ENCODE peak calls at places on chromosome 6, in six cellular contexts. K is breast epithelium, B is GM23338, O is Panc1, R is endothelial cell of umbilical vein, C is SK-N-SH. E is an unnamed sample.
A peak's percentile ranks its signal among the peaks of the same experiment; 100 is the strongest.

GRCh38 chr6:157229733-157230132 is 93.6 kb downstream of the TMEM242 start:
- DNase-seq in K (peak; percentile 25), B (peak; percentile 46), O (no peak), R (no peak), C (no peak), E (no peak)

GRCh38 chr6:41768545-41769308 is 11.0 kb downstream of the FRS3 start:
- DNase-seq in K (no peak), B (no peak), O (no peak), R (no peak), C (peak; percentile 41), E (no peak)

GRCh38 chr6:12419626-12420272 is 129.6 kb downstream of the EDN1 start:
- DNase-seq in K (no peak), B (no peak), O (no peak), R (no peak), C (no peak), E (no peak)

GRCh38 chr6:144582939-144583613 is 297.9 kb downstream of the UTRN start:
- DNase-seq in K (no peak), B (peak; percentile 36), O (no peak), R (no peak), C (peak; percentile 32), E (no peak)

GRCh38 chr6:110357696-110358535 is at the start of gene METTL24:
- DNase-seq in K (no peak), B (peak; percentile 70), O (no peak), R (no peak), C (peak; percentile 85), E (no peak)

GRCh38 chr6:167827588-167828324 is 1.0 kb downstream of the AFDN start:
- DNase-seq in K (no peak), B (peak; percentile 74), O (no peak), R (peak; percentile 67), C (peak; percentile 74), E (no peak)

GRCh38 chr6:41546866-41547798 is 951 bp downstream of the FOXP4 start:
- DNase-seq in K (no peak), B (peak; percentile 76), O (no peak), R (peak; percentile 31), C (peak; percentile 80), E (no peak)

GRCh38 chr6:35318200-35318844 is 20.7 kb downstream of the DEF6 start:
- DNase-seq in K (no peak), B (peak; percentile 95), O (no peak), R (peak; percentile 85), C (peak; percentile 99), E (peak; percentile 94)

GRCh38 chr6:160974304-160974771 is 17.2 kb upstream of the MAP3K4 start:
- DNase-seq in K (no peak), B (no peak), O (no peak), R (no peak), C (no peak), E (no peak)

GRCh38 chr6:155604991-155605390 is 149.4 kb upstream of the NOX3 start:
- DNase-seq in K (no peak), B (no peak), O (no peak), R (no peak), C (no peak), E (no peak)

GRCh38 chr6:163346529-163346961 is 68.0 kb upstream of the QKI start:
- DNase-seq in K (no peak), B (no peak), O (no peak), R (no peak), C (peak; percentile 52), E (no peak)

GRCh38 chr6:303263-303662 is 11.0 kb downstream of the DUSP22 start:
- DNase-seq in K (no peak), B (no peak), O (no peak), R (no peak), C (no peak), E (no peak)

GRCh38 chr6:18328549-18328922 is 58.6 kb upstream of the RNF144B start:
- DNase-seq in K (no peak), B (no peak), O (no peak), R (no peak), C (no peak), E (no peak)
- TF ChIP-seq POLR2AphosphoS5 in K (no peak), B (no peak), O (no peak), R (no peak), C (no peak), E (no peak)

GRCh38 chr6:113570176-113570575 is 287.0 kb upstream of the MARCKS start:
- DNase-seq in K (no peak), B (no peak), O (no peak), R (no peak), C (no peak), E (no peak)

GRCh38 chr6:113576310-113576709 is 280.8 kb upstream of the MARCKS start:
- DNase-seq in K (no peak), B (no peak), O (no peak), R (no peak), C (no peak), E (no peak)

GRCh38 chr6:113565306-113565705 is 291.8 kb upstream of the MARCKS start:
- DNase-seq in K (no peak), B (no peak), O (no peak), R (no peak), C (no peak), E (no peak)

GRCh38 chr6:113574147-113574546 is 283.0 kb upstream of the MARCKS start:
- DNase-seq in K (no peak), B (no peak), O (no peak), R (peak; percentile 43), C (no peak), E (no peak)

DNA sequence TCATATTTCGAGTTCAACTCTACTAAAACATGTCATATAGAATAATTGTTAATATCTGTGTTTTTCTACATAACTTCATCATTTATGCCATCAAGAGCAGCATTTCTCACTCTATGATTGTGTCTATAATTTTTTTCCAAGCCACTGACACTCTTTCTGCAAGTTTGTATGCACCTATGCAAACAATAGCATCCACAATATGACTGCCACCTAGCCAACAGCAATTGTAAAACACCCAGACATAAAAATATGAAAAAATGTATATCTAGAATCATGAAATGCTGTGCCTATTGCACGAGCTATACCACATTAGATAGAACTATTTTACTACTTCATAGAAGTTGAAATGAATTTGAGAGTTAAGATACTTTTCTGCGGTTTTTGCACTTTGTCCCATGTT is 286.5 kb upstream of the MARCKS start:
- DNase-seq in K (no peak), B (no peak), O (no peak), R (peak; percentile 23), C (no peak), E (no peak)
- TF ChIP-seq CTCF in K (no peak), B (no peak), O (peak; percentile 38), R (no peak), C (peak; percentile 32), E (no peak)

DNA sequence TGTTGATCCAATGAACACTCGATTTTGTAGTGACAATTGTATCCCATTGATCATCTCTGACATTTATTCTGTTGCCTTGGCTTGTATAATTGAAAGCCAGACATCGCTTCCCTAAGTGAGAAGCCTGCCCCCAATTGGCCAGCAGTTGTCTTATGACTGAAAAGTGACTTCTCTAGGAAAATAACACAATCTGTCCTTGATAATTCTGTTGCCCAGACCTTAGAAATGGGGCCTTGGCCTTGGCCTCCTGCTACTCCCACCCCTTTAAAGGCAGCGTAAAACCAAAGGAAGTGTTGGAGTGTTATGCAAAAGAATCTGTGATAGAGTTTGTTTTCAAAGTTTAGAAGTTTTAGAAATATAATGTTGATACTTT is 39.8 kb downstream of the TXLNB start:
- DNase-seq in K (no peak), B (no peak), O (no peak), R (no peak), C (no peak), E (no peak)
- H3K4me1 ChIP-seq in K (no peaks in the 10 kb centered on the region), B (no peaks in the 10 kb centered on the region), O (no peaks in the 10 kb centered on the region), R (no peaks in the 10 kb centered on the region), C (no peaks in the 10 kb centered on the region), E (peaks cover 15% of the 10 kb centered on the region)

GRCh38 chr6:6317825-6318733 is 2.4 kb downstream of the F13A1 start:
- DNase-seq in K (no peak), B (peak; percentile 7), O (no peak), R (no peak), C (no peak), E (no peak)

GRCh38 chr6:6323352-6323751 is 2.9 kb upstream of the F13A1 start:
- DNase-seq in K (no peak), B (no peak), O (no peak), R (no peak), C (no peak), E (no peak)

GRCh38 chr6:6317386-6317785 is 3.1 kb downstream of the F13A1 start:
- DNase-seq in K (no peak), B (no peak), O (no peak), R (no peak), C (no peak), E (no peak)

GRCh38 chr6:6320901-6321300 is 439 bp upstream of the F13A1 start:
- DNase-seq in K (no peak), B (peak; percentile 28), O (peak; percentile 13), R (no peak), C (no peak), E (no peak)

GRCh38 chr6:6319947-6320811 is at the start of gene F13A1:
- DNase-seq in K (no peak), B (peak; percentile 72), O (no peak), R (no peak), C (no peak), E (no peak)
- TF ChIP-seq POLR2AphosphoS5 in K (no peak), B (no peak), O (no peak), R (no peak), C (no peak), E (no peak)

DNA sequence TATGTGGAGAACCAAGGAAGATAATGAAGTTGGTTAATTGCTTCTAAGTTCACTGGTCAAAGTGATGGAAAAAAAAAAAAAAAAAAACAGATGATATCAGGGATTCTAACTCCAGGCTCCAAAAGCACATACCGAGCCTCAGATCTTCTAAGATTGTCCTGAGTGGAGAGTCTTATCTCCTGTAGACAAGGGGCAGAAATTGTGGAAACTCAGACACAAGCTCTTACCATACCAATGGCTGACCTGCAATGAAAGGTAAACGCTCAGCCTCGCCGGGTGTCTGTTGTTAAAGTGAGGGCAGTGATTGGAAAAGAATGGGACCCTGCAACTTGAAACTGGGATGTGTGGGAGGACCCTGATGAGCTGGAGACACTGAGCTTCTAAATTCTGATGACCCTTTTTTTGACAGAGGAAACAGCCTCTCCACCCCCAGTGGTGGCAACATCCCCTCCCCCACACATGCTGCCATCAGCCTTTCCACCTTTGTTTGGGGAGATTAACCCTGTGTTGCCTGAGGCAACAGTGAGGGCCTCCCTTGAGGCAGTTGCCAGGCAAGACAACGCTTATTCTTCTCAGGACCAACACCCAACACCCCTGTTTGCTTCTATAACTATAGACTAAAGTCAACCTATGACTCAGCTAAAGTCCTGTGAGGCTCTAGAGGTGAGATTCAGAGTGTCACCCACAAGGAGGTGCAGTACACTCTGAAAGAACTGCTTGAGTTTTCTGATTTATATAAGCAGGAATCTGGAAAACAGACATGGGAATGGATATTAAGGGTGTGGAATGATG is 154.0 kb downstream of the THBS2 start:
- DNase-seq in K (no peak), B (peak; percentile 27), O (no peak), R (no peak), C (no peak), E (no peak)
- TF ChIP-seq CTCF in K (no peak), B (peak; percentile 31), O (no peak), R (no peak), C (peak; percentile 25), E (no peak)

GRCh38 chr6:31579546-31580445 is 2.4 kb downstream of the LTB start:
- DNase-seq in K (no peak), B (no peak), O (no peak), R (no peak), C (no peak), E (no peak)
- H3K4me1 ChIP-seq in K (no peaks in the 10 kb centered on the region), B (peaks cover 4% of the 10 kb centered on the region), O (peaks cover 22% of the 10 kb centered on the region), R (peaks cover 16% of the 10 kb centered on the region), C (no peaks in the 10 kb centered on the region), E (peaks cover 25% of the 10 kb centered on the region)

GRCh38 chr6:152969688-152970418 is 13.0 kb downstream of the FBXO5 start:
- DNase-seq in K (no peak), B (no peak), O (no peak), R (no peak), C (no peak), E (no peak)
- TF ChIP-seq POLR2AphosphoS5 in K (no peak), B (peak; percentile 34), O (no peak), R (no peak), C (no peak), E (no peak)